ENCODE peak calls at places on chromosomes 16 and 17, in nine cellular contexts. X, L, Q, O, B, U, T, R and E are unnamed samples.

GRCh38 chr16:50247123-50247905 is 19.0 kb upstream of the ADCY7 start:
- DNase-seq in X (no peak), L (no peak), Q (no peak), O (no peak), B (no peak), U (no peak), T (no peak), R (no peak), E (no peak)

GRCh38 chr16:58492735-58493134 is 7.2 kb upstream of the NDRG4 start:
- DNase-seq in X (no peak), L (no peak), Q (no peak), O (no peak), B (no peak), U (no peak), T (peak), R (no peak), E (no peak)

GRCh38 chr17:51035436-51035835 is 85.2 kb downstream of the SPAG9 start:
- DNase-seq in X (no peak), L (no peak), Q (no peak), O (no peak), B (no peak), U (no peak), T (no peak), R (peak), E (no peak)

GRCh38 chr16:30009990-30010816 is 624 bp downstream of the DOC2A start:
- DNase-seq in X (no peak), L (no peak), Q (no peak), O (no peak), B (no peak), U (no peak), T (no peak), R (no peak), E (peak)

GRCh38 chr17:48586355-48586924 is 3.6 kb downstream of the HOXB3 start:
- DNase-seq in X (no peak), L (no peak), Q (no peak), O (no peak), B (no peak), U (no peak), T (no peak), R (no peak), E (no peak)

GRCh38 chr17:66580601-66581385 is 254.1 kb upstream of the CACNG5 start:
- DNase-seq in X (no peak), L (no peak), Q (no peak), O (no peak), B (peak), U (no peak), T (no peak), R (no peak), E (no peak)

GRCh38 chr17:69732272-69732671 is 317.8 kb downstream of the MAP2K6 start:
- DNase-seq in X (no peak), L (no peak), Q (no peak), O (no peak), B (no peak), U (no peak), T (no peak), R (no peak), E (no peak)

GRCh38 chr16:15856901-15857778 is at the start of gene MYH11:
- DNase-seq in X (no peak), L (no peak), Q (no peak), O (no peak), B (no peak), U (no peak), T (no peak), R (peak), E (no peak)

GRCh38 chr16:1681032-1681431 is 3.0 kb downstream of the JPT2 start:
- DNase-seq in X (no peak), L (no peak), Q (no peak), O (no peak), B (no peak), U (no peak), T (no peak), R (no peak), E (no peak)

GRCh38 chr16:57354311-57354710 is 4.3 kb upstream of the CCL22 start:
- DNase-seq in X (no peak), L (no peak), Q (no peak), O (no peak), B (peak), U (no peak), T (no peak), R (no peak), E (no peak)

GRCh38 chr16:51201604-51202003 is 50.5 kb upstream of the SALL1 start:
- DNase-seq in X (no peak), L (no peak), Q (no peak), O (no peak), B (no peak), U (no peak), T (no peak), R (no peak), E (no peak)

GRCh38 chr17:41467546-41467945 is 360 bp upstream of the KRT32 start:
- DNase-seq in X (no peak), L (no peak), Q (no peak), O (no peak), B (no peak), U (no peak), T (no peak), R (no peak), E (no peak)

GRCh38 chr17:34598161-34598776 is 18.9 kb downstream of the TMEM132E start:
- DNase-seq in X (no peak), L (no peak), Q (no peak), O (no peak), B (no peak), U (no peak), T (no peak), R (no peak), E (peak)

GRCh38 chr16:29925173-29925804 is 737 bp downstream of the KCTD13 start:
- DNase-seq in X (no peak), L (no peak), Q (peak), O (no peak), B (no peak), U (no peak), T (no peak), R (no peak), E (no peak)

GRCh38 chr16:12172343-12172742 is 195.8 kb downstream of the SNX29 start:
- DNase-seq in X (no peak), L (no peak), Q (no peak), O (no peak), B (no peak), U (no peak), T (no peak), R (no peak), E (no peak)

GRCh38 chr16:56970934-56971767 is 9.4 kb downstream of the CETP start:
- DNase-seq in X (peak), L (no peak), Q (no peak), O (no peak), B (no peak), U (no peak), T (no peak), R (no peak), E (no peak)

GRCh38 chr16:10528635-10529034 is 51.8 kb downstream of the EMP2 start:
- DNase-seq in X (no peak), L (no peak), Q (no peak), O (no peak), B (no peak), U (no peak), T (no peak), R (no peak), E (no peak)

GRCh38 chr16:20969386-20969785 is 68.8 kb downstream of the LYRM1 start:
- DNase-seq in X (no peak), L (no peak), Q (no peak), O (no peak), B (no peak), U (no peak), T (no peak), R (no peak), E (no peak)

GRCh38 chr16:4306439-4307214 is 9.2 kb upstream of the GLIS2 start:
- DNase-seq in X (no peak), L (no peak), Q (peak), O (peak), B (no peak), U (no peak), T (no peak), R (no peak), E (peak)

GRCh38 chr17:17742688-17743390 is 61.6 kb downstream of the RAI1 start:
- DNase-seq in X (no peak), L (no peak), Q (no peak), O (no peak), B (no peak), U (no peak), T (no peak), R (no peak), E (no peak)

GRCh38 chr17:61878984-61879612 is 15.8 kb upstream of the BRIP1 start:
- DNase-seq in X (no peak), L (no peak), Q (no peak), O (no peak), B (no peak), U (no peak), T (no peak), R (no peak), E (no peak)

GRCh38 chr17:59746849-59747445 is 39.5 kb downstream of the VMP1 start:
- DNase-seq in X (no peak), L (no peak), Q (peak), O (no peak), B (no peak), U (no peak), T (no peak), R (no peak), E (no peak)

GRCh38 chr17:3845361-3845753 is 689 bp downstream of the NCBP3 start:
- DNase-seq in X (no peak), L (no peak), Q (no peak), O (no peak), B (no peak), U (no peak), T (no peak), R (no peak), E (no peak)

GRCh38 chr16:10868562-10869469 is 8.2 kb upstream of the CIITA start:
- DNase-seq in X (no peak), L (no peak), Q (no peak), O (no peak), B (no peak), U (peak), T (peak), R (no peak), E (no peak)

GRCh38 chr17:16878547-16879100 is 93.3 kb downstream of the TNFRSF13B start:
- DNase-seq in X (no peak), L (no peak), Q (no peak), O (no peak), B (no peak), U (no peak), T (no peak), R (no peak), E (no peak)

GRCh38 chr16:8660841-8661301 is 13.5 kb upstream of the ABAT start:
- DNase-seq in X (peak), L (peak), Q (peak), O (peak), B (no peak), U (peak), T (peak), R (peak), E (peak)

GRCh38 chr17:45319239-45319703 is 2.5 kb upstream of the MAP3K14 start:
- DNase-seq in X (no peak), L (no peak), Q (no peak), O (no peak), B (no peak), U (no peak), T (no peak), R (no peak), E (no peak)

GRCh38 chr16:57884655-57885133 is 82.4 kb upstream of the KIFC3 start:
- DNase-seq in X (no peak), L (no peak), Q (no peak), O (no peak), B (no peak), U (no peak), T (no peak), R (peak), E (no peak)

GRCh38 chr17:78999947-79000395 is 9.6 kb downstream of the CANT1 start:
- DNase-seq in X (no peak), L (no peak), Q (no peak), O (no peak), B (no peak), U (no peak), T (no peak), R (no peak), E (no peak)